ENCODE peak calls at places on chromosomes 13 and 19, in four cellular contexts. R, W, M and E are unnamed samples.

GRCh38 chr13:90683711-90684131 is 663.8 kb upstream of the MIR17HG start:
- DNase-seq in R (no peak), W (no peak), M (no peak), E (no peak)

GRCh38 chr13:75151081-75151643 is 330.8 kb downstream of the TBC1D4 start:
- DNase-seq in R (no peak), W (no peak), M (no peak), E (no peak)

GRCh38 chr13:96994030-96994848 is at the start of gene OXGR1:
- DNase-seq in R (no peak), W (peak; percentile 7), M (no peak), E (no peak)

GRCh38 chr19:33809960-33810359 is 13.3 kb downstream of the KCTD15 start:
- DNase-seq in R (no peak), W (no peak), M (peak; percentile 58), E (no peak)

GRCh38 chr13:114140909-114141255 is 8.5 kb upstream of the RASA3 start:
- DNase-seq in R (no peak), W (no peak), M (no peak), E (no peak)

GRCh38 chr19:48997972-48998371 is 4.3 kb downstream of the RUVBL2 start:
- DNase-seq in R (no peak), W (peak; percentile 69), M (peak; percentile 47), E (peak; percentile 18)

GRCh38 chr19:49997709-49998108 is 27.5 kb downstream of the VRK3 start:
- DNase-seq in R (no peak), W (peak; percentile 79), M (peak; percentile 42), E (no peak)

GRCh38 chr13:111037838-111038397 is 77.2 kb upstream of the ARHGEF7 start:
- DNase-seq in R (no peak), W (no peak), M (no peak), E (no peak)

GRCh38 chr19:55210120-55210493 is 806 bp upstream of the PTPRH start:
- DNase-seq in R (no peak), W (no peak), M (peak; percentile 78), E (no peak)

GRCh38 chr13:26498524-26499208 is 58.8 kb upstream of the WASF3 start:
- DNase-seq in R (no peak), W (no peak), M (peak; percentile 11), E (no peak)

GRCh38 chr13:95341441-95341840 is 40.2 kb upstream of the ABCC4 start:
- DNase-seq in R (no peak), W (no peak), M (no peak), E (no peak)

GRCh38 chr13:109869312-109870237 is 83.2 kb upstream of the IRS2 start:
- DNase-seq in R (peak; percentile 66), W (peak; percentile 15), M (peak; percentile 7), E (no peak)

GRCh38 chr13:109870281-109871017 is 84.1 kb upstream of the IRS2 start:
- DNase-seq in R (no peak), W (no peak), M (no peak), E (no peak)

GRCh38 chr13:109867766-109868165 is 81.4 kb upstream of the IRS2 start:
- DNase-seq in R (no peak), W (no peak), M (no peak), E (no peak)

GRCh38 chr13:109871018-109871370 is 84.6 kb upstream of the IRS2 start:
- DNase-seq in R (no peak), W (no peak), M (no peak), E (no peak)

GRCh38 chr13:109868583-109869311 is 82.4 kb upstream of the IRS2 start:
- DNase-seq in R (no peak), W (no peak), M (no peak), E (no peak)
- H3K4me3 ChIP-seq in R (no peak overlapping the region), W (peak overlapping the region; percentile 9), M (no peak overlapping the region), E (no peak overlapping the region)

GRCh38 chr13:43057653-43058317 is 34.4 kb downstream of the DNAJC15 start:
- DNase-seq in R (no peak), W (no peak), M (peak; percentile 39), E (peak; percentile 35)
- H3K4me1 ChIP-seq in R (peaks cover 29% of the 10 kb centered on the region), W (no peaks in the 10 kb centered on the region), M (peaks cover 29% of the 10 kb centered on the region), E (peaks cover 25% of the 10 kb centered on the region)

DNA sequence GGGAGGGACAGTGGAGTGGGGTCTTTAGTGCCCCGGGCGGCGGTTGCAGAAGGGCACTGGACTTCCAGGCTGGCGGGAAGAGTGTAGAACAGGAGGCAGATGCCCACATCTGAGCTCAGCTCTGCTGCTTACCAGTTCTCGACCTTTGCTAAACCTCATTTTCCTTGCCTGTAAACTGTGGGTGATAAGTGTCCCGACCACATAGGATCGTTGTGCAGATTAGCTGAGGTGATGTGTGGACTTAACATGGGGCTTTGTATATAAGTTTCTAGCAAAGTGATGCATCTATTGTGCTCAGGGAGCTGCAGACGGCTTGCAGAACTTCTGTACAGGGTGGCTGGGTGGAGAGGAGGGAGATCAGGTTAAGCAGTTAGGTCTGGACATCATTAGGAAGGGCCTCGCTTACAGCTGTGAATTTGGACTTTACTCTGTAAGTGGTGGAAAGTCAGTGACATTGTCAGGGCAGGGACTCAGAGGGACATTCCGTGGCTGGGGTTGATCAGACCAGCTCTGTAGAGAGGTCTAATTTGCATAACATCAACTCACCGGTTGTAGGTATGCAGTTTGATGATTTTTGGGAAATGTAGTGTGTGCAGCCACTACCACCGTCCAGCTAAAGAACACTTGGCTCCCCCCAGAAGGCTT is 70.0 kb downstream of the SPATA13 start:
- DNase-seq in R (no peak), W (no peak), M (no peak), E (no peak)
- H3K27ac ChIP-seq in R (no peak overlapping the region), W (no peak overlapping the region), M (no peak overlapping the region), E (no peak overlapping the region)

GRCh38 chr19:11195169-11195568 is 2.2 kb downstream of the KANK2 start:
- DNase-seq in R (no peak), W (no peak), M (no peak), E (no peak)
- H3K4me3 ChIP-seq in R (peak overlapping the region; percentile 21), W (no peak overlapping the region), M (no peak overlapping the region), E (no peak overlapping the region)

GRCh38 chr19:3278294-3278693 is 53.8 kb downstream of the CELF5 start:
- DNase-seq in R (no peak), W (no peak), M (no peak), E (no peak)

GRCh38 chr19:3276341-3276799 is 51.9 kb downstream of the CELF5 start:
- DNase-seq in R (peak; percentile 48), W (peak; percentile 84), M (no peak), E (peak; percentile 39)

GRCh38 chr19:3278749-3279148 is 54.3 kb downstream of the CELF5 start:
- DNase-seq in R (no peak), W (no peak), M (no peak), E (no peak)

GRCh38 chr19:3279306-3279705 is 54.8 kb downstream of the CELF5 start:
- DNase-seq in R (no peak), W (no peak), M (no peak), E (no peak)

DNA sequence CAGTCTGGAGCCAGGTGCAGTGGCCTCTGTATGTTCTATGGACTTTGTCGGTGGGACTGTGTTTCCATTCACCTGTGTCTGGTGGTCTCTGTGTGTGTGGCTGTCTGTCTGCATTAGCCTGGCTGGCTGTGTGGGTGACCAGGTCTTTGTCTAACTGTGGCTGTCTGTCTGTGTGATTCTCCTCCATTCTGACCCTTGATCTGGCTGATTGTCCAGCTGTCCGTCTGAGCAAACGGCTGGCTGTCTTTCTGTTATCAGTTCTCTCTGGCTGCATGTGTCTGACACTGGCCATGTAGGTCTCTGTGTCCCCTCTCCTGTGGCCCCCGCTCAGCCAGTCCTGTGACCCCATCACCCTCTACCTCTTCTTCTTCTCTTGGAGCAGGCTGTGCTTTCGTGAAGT is 53.2 kb downstream of the CELF5 start:
- DNase-seq in R (no peak), W (no peak), M (no peak), E (no peak)
- H3K4me1 ChIP-seq in R (no peaks in the 10 kb centered on the region), W (peaks cover 38% of the 10 kb centered on the region), M (no peaks in the 10 kb centered on the region), E (peaks cover 15% of the 10 kb centered on the region)

GRCh38 chr19:47765522-47766358 is 12.8 kb upstream of the SELENOW start:
- DNase-seq in R (peak; percentile 63), W (peak; percentile 60), M (peak; percentile 58), E (no peak)
- H3K27ac ChIP-seq in R (no peak overlapping the region), W (no peak overlapping the region), M (no peak overlapping the region), E (no peak overlapping the region)

GRCh38 chr19:53961523-53962345 is 1.0 kb upstream of the CACNG8 start:
- DNase-seq in R (no peak), W (no peak), M (no peak), E (no peak)
- H3K4me3 ChIP-seq in R (no peak overlapping the region), W (no peak overlapping the region), M (no peak overlapping the region), E (no peak overlapping the region)

GRCh38 chr13:52454825-52455676 is at the start of gene CKAP2:
- DNase-seq in R (peak; percentile 94), W (peak; percentile 91), M (peak; percentile 97), E (peak; percentile 91)
- H3K4me1 ChIP-seq in R (no peaks in the 10 kb centered on the region), W (peaks cover 10% of the 10 kb centered on the region), M (peaks cover 25% of the 10 kb centered on the region), E (peaks cover 7% of the 10 kb centered on the region)

GRCh38 chr19:16814526-16815100 is 14.6 kb upstream of the SIN3B start:
- DNase-seq in R (no peak), W (no peak), M (no peak), E (no peak)
- H3K27ac ChIP-seq in R (no peak overlapping the region), W (no peak overlapping the region), M (no peak overlapping the region), E (no peak overlapping the region)